ENCODE peak calls at places on chromosomes 13 and 19, in four cellular contexts. One of them, this sample, is unnamed.

GRCh38 chr19:5152013-5152763 is 183.3 kb downstream of the KDM4B start:
- DNase-seq in CD8-positive, alpha-beta T cell: no peak
- DNase-seq in testis: no peak
- DNase-seq in fibroblast of villous mesenchyme: no peak
- DNase-seq in this sample: no peak

GRCh38 chr19:58575183-58576041 is 2.3 kb upstream of the MZF1 start:
- DNase-seq in testis: peak; percentile 96
- DNase-seq in fibroblast of villous mesenchyme: peak; percentile 90
- DNase-seq in CD8-positive, alpha-beta T cell: peak; percentile 58
- DNase-seq in this sample: peak; percentile 68

GRCh38 chr13:42011601-42012401 is 36.6 kb upstream of the DGKH start:
- DNase-seq in CD8-positive, alpha-beta T cell: no peak
- DNase-seq in testis: no peak
- DNase-seq in fibroblast of villous mesenchyme: no peak
- DNase-seq in this sample: no peak

GRCh38 chr13:113656015-113656588 is 1.9 kb downstream of the ATP4B start:
- DNase-seq in CD8-positive, alpha-beta T cell: no peak
- DNase-seq in fibroblast of villous mesenchyme: no peak
- DNase-seq in testis: no peak
- DNase-seq in this sample: no peak

GRCh38 chr13:96091164-96091931 is 1.4 kb downstream of the HS6ST3 start:
- DNase-seq in testis: peak; percentile 23
- DNase-seq in fibroblast of villous mesenchyme: no peak
- DNase-seq in CD8-positive, alpha-beta T cell: no peak
- DNase-seq in this sample: no peak

GRCh38 chr13:99978781-99979452 is 2.7 kb upstream of the ZIC2 start:
- DNase-seq in testis: no peak
- DNase-seq in CD8-positive, alpha-beta T cell: no peak
- DNase-seq in fibroblast of villous mesenchyme: no peak
- DNase-seq in this sample: no peak

GRCh38 chr13:21685485-21686064 is 14.7 kb downstream of the FGF9 start:
- DNase-seq in testis: no peak
- DNase-seq in CD8-positive, alpha-beta T cell: no peak
- DNase-seq in fibroblast of villous mesenchyme: no peak
- DNase-seq in this sample: no peak

GRCh38 chr13:102580552-102581169 is 16.1 kb upstream of the TPP2 start:
- DNase-seq in fibroblast of villous mesenchyme: peak; percentile 83
- DNase-seq in testis: peak; percentile 42
- DNase-seq in CD8-positive, alpha-beta T cell: no peak
- DNase-seq in this sample: no peak

GRCh38 chr19:16661480-16662034 is 618 bp downstream of the TMEM38A start:
- DNase-seq in fibroblast of villous mesenchyme: no peak
- DNase-seq in testis: peak; percentile 57
- DNase-seq in CD8-positive, alpha-beta T cell: no peak
- DNase-seq in this sample: peak; percentile 36

GRCh38 chr19:29397748-29398147 is 128.0 kb upstream of the VSTM2B start:
- DNase-seq in testis: no peak
- DNase-seq in fibroblast of villous mesenchyme: no peak
- DNase-seq in CD8-positive, alpha-beta T cell: no peak
- DNase-seq in this sample: no peak

GRCh38 chr19:3163230-3163886 is 15.2 kb upstream of the S1PR4 start:
- DNase-seq in fibroblast of villous mesenchyme: peak; percentile 58
- DNase-seq in testis: peak; percentile 66
- DNase-seq in CD8-positive, alpha-beta T cell: peak; percentile 62
- DNase-seq in this sample: no peak
- H3K4me3 ChIP-seq in fibroblast of villous mesenchyme: no peak overlapping the region
- H3K4me3 ChIP-seq in testis: peak overlapping the region; percentile 30
- H3K4me3 ChIP-seq in CD8-positive, alpha-beta T cell: no peak overlapping the region
- H3K4me3 ChIP-seq in this sample: no peak overlapping the region

GRCh38 chr19:32936065-32936464 is 35.7 kb downstream of the CEP89 start:
- DNase-seq in CD8-positive, alpha-beta T cell: no peak
- DNase-seq in testis: no peak
- DNase-seq in fibroblast of villous mesenchyme: no peak
- DNase-seq in this sample: no peak
- TF ChIP-seq CTCF in CD8-positive, alpha-beta T cell: no peak
- TF ChIP-seq CTCF in testis: no peak
- TF ChIP-seq CTCF in fibroblast of villous mesenchyme: no peak
- TF ChIP-seq CTCF in this sample: no peak

DNA sequence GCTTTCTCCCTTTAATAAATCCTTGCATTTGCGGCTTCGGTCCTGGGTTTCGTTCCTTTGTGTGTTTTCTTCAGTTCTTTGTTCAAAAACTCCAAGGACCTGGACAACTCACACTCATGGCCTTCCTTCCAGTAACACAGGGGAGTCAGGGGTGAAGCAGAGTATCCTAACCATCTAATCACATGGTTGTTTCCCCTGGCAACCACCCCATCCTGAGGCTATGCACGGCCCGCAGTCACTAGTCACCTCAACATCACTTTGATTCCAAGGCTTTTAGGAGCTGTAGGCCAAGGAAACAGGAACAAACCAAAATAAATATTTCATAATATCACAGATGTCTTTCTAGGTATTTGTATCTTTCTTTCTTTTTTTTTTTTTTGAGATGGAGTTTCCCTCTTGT is 28.9 kb downstream of the ZNF101 start:
- DNase-seq in testis: no peak
- DNase-seq in CD8-positive, alpha-beta T cell: no peak
- DNase-seq in fibroblast of villous mesenchyme: no peak
- DNase-seq in this sample: no peak
- H3K4me3 ChIP-seq in testis: no peak overlapping the region
- H3K4me3 ChIP-seq in CD8-positive, alpha-beta T cell: no peak overlapping the region
- H3K4me3 ChIP-seq in fibroblast of villous mesenchyme: no peak overlapping the region
- H3K4me3 ChIP-seq in this sample: no peak overlapping the region

DNA sequence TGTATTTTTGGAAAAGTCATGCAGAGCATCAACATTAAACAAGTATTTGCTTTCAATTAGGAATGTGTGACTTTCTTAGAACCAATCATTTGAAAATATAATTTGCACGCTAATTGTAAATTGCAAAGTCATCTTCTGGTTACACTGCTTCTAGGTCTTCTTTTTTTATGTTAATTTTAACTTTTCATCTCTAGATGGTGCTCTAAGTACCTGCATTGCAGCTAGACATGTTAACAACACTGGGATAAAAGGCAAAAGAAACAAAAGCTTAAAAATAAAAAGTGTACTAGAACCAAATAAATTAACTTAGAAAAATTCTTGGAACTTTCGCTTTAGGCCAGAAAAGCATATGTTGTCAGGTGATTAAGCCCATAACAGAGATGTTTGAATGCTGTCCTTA is 2758.2 kb downstream of the PCDH9 start:
- DNase-seq in testis: no peak
- DNase-seq in fibroblast of villous mesenchyme: peak; percentile 1
- DNase-seq in CD8-positive, alpha-beta T cell: no peak
- DNase-seq in this sample: no peak
- TF ChIP-seq CTCF in testis: no peak
- TF ChIP-seq CTCF in fibroblast of villous mesenchyme: no peak
- TF ChIP-seq CTCF in CD8-positive, alpha-beta T cell: no peak
- TF ChIP-seq CTCF in this sample: no peak

DNA sequence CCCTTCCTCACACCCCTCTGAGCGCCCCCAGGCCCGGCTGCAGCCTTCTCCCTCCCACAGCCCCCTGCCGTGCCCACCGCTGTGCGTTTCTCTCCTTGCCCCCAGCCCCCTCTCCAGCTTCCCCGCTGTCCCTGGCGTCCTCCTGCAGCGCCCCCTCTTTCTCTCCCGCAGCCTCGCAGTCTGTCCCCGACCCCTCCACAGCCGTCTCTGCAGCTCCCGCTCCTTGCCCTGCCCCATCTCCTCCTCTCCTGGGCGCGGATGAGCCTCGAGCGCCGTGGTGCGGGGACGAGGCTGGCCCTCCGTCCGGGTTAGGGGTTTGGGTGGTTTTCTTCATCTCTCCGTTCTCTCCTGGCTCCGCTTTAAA is 1.1 kb downstream of the KMT5C start:
- DNase-seq in fibroblast of villous mesenchyme: no peak
- DNase-seq in testis: no peak
- DNase-seq in CD8-positive, alpha-beta T cell: no peak
- DNase-seq in this sample: no peak
- H3K4me3 ChIP-seq in fibroblast of villous mesenchyme: peak overlapping the region; percentile 77
- H3K4me3 ChIP-seq in testis: peak overlapping the region; percentile 75
- H3K4me3 ChIP-seq in CD8-positive, alpha-beta T cell: peak overlapping the region; percentile 80
- H3K4me3 ChIP-seq in this sample: peak overlapping the region; percentile 91

GRCh38 chr19:53768401-53768800 is 55.7 kb downstream of the NLRP12 start:
- DNase-seq in testis: no peak
- DNase-seq in fibroblast of villous mesenchyme: no peak
- DNase-seq in CD8-positive, alpha-beta T cell: no peak
- DNase-seq in this sample: no peak
- TF ChIP-seq CTCF in testis: no peak
- TF ChIP-seq CTCF in fibroblast of villous mesenchyme: no peak
- TF ChIP-seq CTCF in CD8-positive, alpha-beta T cell: no peak
- TF ChIP-seq CTCF in this sample: no peak

DNA sequence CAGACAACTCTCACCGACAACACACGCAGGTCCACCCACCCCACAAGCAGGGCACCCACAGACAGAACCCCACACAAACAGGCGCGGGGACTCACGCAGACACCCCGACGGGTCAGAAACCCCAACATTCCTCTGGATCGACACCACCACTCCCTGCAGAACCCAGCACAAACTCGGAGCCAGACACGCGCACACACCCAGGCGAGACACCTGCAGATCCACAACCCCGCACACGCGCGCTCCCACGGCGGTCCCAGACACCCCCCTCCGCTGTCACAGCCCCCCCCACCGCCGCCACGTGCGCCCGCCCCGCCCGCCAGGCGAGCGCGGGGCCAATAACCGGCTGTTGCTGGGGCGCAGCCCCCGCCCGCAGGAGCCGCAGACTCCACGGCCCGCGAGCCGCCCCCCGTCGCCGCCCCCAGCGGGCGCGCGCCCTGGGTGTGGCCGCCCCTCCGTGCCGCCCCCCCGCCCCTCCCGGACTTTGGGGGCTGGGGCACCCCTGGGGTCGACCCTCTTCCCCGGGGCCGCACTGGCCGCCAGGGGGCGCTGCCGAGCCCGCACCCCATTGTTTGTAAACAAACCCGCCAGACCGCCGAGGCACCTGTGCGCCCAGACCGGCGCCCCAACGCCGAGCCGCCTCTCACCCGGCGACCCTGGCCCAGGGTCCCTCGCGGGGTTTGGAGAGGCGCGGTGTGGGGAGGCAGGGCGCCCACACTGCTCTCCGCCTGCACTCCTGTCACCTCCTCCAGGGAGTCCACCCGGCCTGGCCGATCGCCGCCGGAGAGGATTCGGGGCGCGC is 678 bp downstream of the BBC3 start:
- DNase-seq in testis: peak; percentile 72
- DNase-seq in CD8-positive, alpha-beta T cell: peak; percentile 80
- DNase-seq in fibroblast of villous mesenchyme: peak; percentile 68
- DNase-seq in this sample: no peak
- H3K4me3 ChIP-seq in testis: peak overlapping the region; percentile 84
- H3K4me3 ChIP-seq in CD8-positive, alpha-beta T cell: peak overlapping the region; percentile 89
- H3K4me3 ChIP-seq in fibroblast of villous mesenchyme: peak overlapping the region; percentile 98
- H3K4me3 ChIP-seq in this sample: peak overlapping the region; percentile 71

GRCh38 chr19:55117063-55117635 is 288 bp downstream of the PPP1R12C start:
- DNase-seq in fibroblast of villous mesenchyme: no peak
- DNase-seq in testis: no peak
- DNase-seq in CD8-positive, alpha-beta T cell: peak; percentile 3
- DNase-seq in this sample: no peak
- TF ChIP-seq CTCF in fibroblast of villous mesenchyme: no peak
- TF ChIP-seq CTCF in testis: no peak
- TF ChIP-seq CTCF in CD8-positive, alpha-beta T cell: no peak
- TF ChIP-seq CTCF in this sample: no peak

GRCh38 chr19:39936622-39937021 is 2.2 kb upstream of the FCGBP start:
- DNase-seq in fibroblast of villous mesenchyme: no peak
- DNase-seq in CD8-positive, alpha-beta T cell: no peak
- DNase-seq in testis: no peak
- DNase-seq in this sample: no peak

GRCh38 chr19:39937094-39937493 is 2.7 kb upstream of the FCGBP start:
- DNase-seq in testis: no peak
- DNase-seq in CD8-positive, alpha-beta T cell: peak; percentile 22
- DNase-seq in fibroblast of villous mesenchyme: no peak
- DNase-seq in this sample: no peak

GRCh38 chr19:39936020-39936419 is 1.6 kb upstream of the FCGBP start:
- DNase-seq in CD8-positive, alpha-beta T cell: no peak
- DNase-seq in fibroblast of villous mesenchyme: no peak
- DNase-seq in testis: no peak
- DNase-seq in this sample: no peak

GRCh38 chr19:39935262-39935661 is 828 bp upstream of the FCGBP start:
- DNase-seq in CD8-positive, alpha-beta T cell: no peak
- DNase-seq in testis: no peak
- DNase-seq in fibroblast of villous mesenchyme: no peak
- DNase-seq in this sample: no peak

DNA sequence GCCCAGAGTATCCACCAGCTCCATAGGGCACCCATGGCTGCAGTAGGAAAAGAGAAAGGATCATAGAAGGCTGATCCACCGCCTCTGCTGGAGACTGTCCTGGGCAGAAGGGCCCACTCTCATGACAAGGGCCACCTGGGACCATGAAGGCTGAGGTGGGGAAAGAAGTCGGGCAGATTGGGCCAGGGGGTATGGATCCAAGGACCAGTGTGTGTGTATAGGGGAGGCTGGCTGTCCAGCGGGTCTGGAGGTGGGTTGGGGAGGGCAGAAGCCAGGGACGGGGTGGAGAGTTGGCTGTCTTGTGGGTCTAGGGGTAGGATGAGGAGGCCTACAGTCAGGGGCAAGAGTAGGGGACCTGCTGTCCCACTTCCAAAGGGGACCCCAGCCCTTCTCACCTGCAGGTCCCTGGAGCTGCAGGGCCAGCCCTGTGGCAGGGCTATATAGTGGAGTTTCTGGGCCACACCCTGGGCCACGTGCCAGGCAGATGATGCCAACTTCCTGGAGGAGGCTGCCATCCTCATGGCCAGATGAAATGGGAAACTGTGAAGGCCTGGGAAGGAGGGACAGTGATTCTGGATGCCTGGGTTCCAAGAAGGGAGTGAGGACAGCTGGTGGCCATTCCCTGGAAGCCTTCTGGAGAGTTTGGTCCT is at the start of gene FCGBP:
- DNase-seq in CD8-positive, alpha-beta T cell: no peak
- DNase-seq in fibroblast of villous mesenchyme: no peak
- DNase-seq in testis: no peak
- DNase-seq in this sample: no peak
- H3K4me3 ChIP-seq in CD8-positive, alpha-beta T cell: no peak within 1 kb of the TSS
- H3K4me3 ChIP-seq in fibroblast of villous mesenchyme: no peak within 1 kb of the TSS
- H3K4me3 ChIP-seq in testis: no peak within 1 kb of the TSS
- H3K4me3 ChIP-seq in this sample: no peak within 1 kb of the TSS

DNA sequence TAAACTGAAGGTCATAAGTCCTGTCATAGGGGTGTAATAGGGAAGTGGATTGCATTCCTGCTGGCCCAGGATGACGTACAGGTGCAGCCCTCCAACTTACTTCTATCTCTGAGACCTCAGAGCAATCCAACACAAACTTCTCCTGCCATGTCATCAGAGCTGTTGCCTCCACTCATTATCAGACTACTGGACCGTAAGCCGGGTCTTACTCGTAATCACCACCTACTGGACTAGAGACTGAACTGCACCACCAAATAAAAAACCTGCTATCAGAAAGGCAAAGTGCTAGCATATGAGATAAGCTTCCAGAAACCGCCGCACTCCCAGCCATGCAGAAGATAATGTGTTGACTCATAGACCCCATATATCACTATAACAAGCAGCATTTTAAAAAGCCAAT is 102.1 kb downstream of the SLITRK1 start:
- DNase-seq in CD8-positive, alpha-beta T cell: no peak
- DNase-seq in testis: peak; percentile 36
- DNase-seq in fibroblast of villous mesenchyme: no peak
- DNase-seq in this sample: no peak
- TF ChIP-seq CTCF in CD8-positive, alpha-beta T cell: no peak
- TF ChIP-seq CTCF in testis: peak; percentile 42
- TF ChIP-seq CTCF in fibroblast of villous mesenchyme: peak; percentile 5
- TF ChIP-seq CTCF in this sample: no peak